ENCODE peak calls at places on chromosome 5, in six cellular contexts. N, S, E, U, A and X are unnamed samples.

GRCh38 chr5:71653119-71653518 is 66.0 kb upstream of the CARTPT start:
- DNase-seq in N (no peak), S (no peak), E (no peak), U (no peak), A (no peak), X (no peak)

GRCh38 chr5:132274050-132274869 is 16.8 kb downstream of the PDLIM4 start:
- DNase-seq in N (no peak), S (no peak), E (no peak), U (peak), A (no peak), X (no peak)

GRCh38 chr5:100731768-100732167 is 171.3 kb downstream of the ST8SIA4 start:
- DNase-seq in N (no peak), S (peak), E (no peak), U (no peak), A (no peak), X (no peak)

GRCh38 chr5:138369706-138370105 is 17.2 kb downstream of the KDM3B start:
- DNase-seq in N (no peak), S (no peak), E (no peak), U (no peak), A (no peak), X (no peak)

GRCh38 chr5:1404062-1404461 is 41.2 kb downstream of the SLC6A3 start:
- DNase-seq in N (peak), S (no peak), E (no peak), U (peak), A (no peak), X (no peak)

GRCh38 chr5:131373265-131373664 is 109.4 kb downstream of the CDC42SE2 start:
- DNase-seq in N (no peak), S (no peak), E (no peak), U (peak), A (no peak), X (no peak)

GRCh38 chr5:157952374-157952685 is 93.4 kb upstream of the CLINT1 start:
- DNase-seq in N (no peak), S (no peak), E (no peak), U (no peak), A (no peak), X (no peak)

GRCh38 chr5:101429241-101429640 is 526.2 kb upstream of the ST8SIA4 start:
- DNase-seq in N (no peak), S (no peak), E (no peak), U (no peak), A (no peak), X (no peak)

GRCh38 chr5:32280656-32281081 is 32.1 kb downstream of the MTMR12 start:
- DNase-seq in N (no peak), S (peak), E (no peak), U (no peak), A (no peak), X (no peak)

GRCh38 chr5:168438349-168438748 is 47.9 kb upstream of the RARS1 start:
- DNase-seq in N (no peak), S (no peak), E (no peak), U (no peak), A (no peak), X (no peak)

GRCh38 chr5:89457411-89458329 is 574.7 kb upstream of the MEF2C start:
- DNase-seq in N (no peak), S (no peak), E (no peak), U (no peak), A (no peak), X (peak)

GRCh38 chr5:170467000-170467707 is 36.7 kb upstream of the KCNIP1 start:
- DNase-seq in N (no peak), S (no peak), E (no peak), U (no peak), A (no peak), X (no peak)

GRCh38 chr5:174192901-174193300 is 147.4 kb downstream of the NSG2 start:
- DNase-seq in N (no peak), S (no peak), E (no peak), U (no peak), A (no peak), X (no peak)

GRCh38 chr5:173296737-173297676 is 31.2 kb downstream of the STC2 start:
- DNase-seq in N (no peak), S (no peak), E (peak), U (no peak), A (no peak), X (no peak)

GRCh38 chr5:135890296-135890695 is 5.3 kb downstream of the IL9 start:
- DNase-seq in N (no peak), S (no peak), E (no peak), U (no peak), A (no peak), X (no peak)

GRCh38 chr5:4879693-4880303 is 260.3 kb upstream of the ADAMTS16 start:
- DNase-seq in N (peak), S (no peak), E (peak), U (peak), A (peak), X (peak)

GRCh38 chr5:10354048-10354872 is 765 bp downstream of the MARCHF6 start:
- DNase-seq in N (peak), S (no peak), E (peak), U (peak), A (no peak), X (no peak)

GRCh38 chr5:153824909-153825308 is 213.8 kb downstream of the FAM114A2 start:
- DNase-seq in N (peak), S (no peak), E (no peak), U (no peak), A (peak), X (no peak)

GRCh38 chr5:50576686-50577256 is 89.7 kb upstream of the PARP8 start:
- DNase-seq in N (no peak), S (no peak), E (no peak), U (no peak), A (no peak), X (no peak)

GRCh38 chr5:37436146-37436934 is 57.2 kb downstream of the WDR70 start:
- DNase-seq in N (no peak), S (no peak), E (no peak), U (no peak), A (no peak), X (no peak)

GRCh38 chr5:37437716-37438115 is 58.6 kb downstream of the WDR70 start:
- DNase-seq in N (no peak), S (no peak), E (no peak), U (no peak), A (no peak), X (no peak)

DNA sequence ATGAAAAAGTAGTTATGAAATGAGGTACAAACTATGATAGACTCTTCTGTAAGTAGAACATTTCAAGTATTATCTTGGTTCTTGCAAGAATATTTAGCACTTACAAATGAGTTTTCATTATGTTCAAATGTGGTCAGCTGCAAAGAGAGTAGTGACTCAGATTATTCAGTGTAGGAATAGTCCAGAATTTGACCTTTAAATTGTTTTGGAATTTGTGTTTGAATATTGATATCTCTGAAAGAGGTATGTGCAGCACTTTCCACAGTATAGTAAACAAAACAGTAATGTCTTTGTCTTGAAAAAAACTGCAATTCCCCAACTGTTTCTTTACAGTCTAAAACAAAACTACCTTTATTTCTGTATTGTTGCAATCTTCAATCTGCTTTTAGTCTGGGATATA is 56.1 kb downstream of the WDR70 start:
- DNase-seq in N (no peak), S (no peak), E (peak), U (no peak), A (no peak), X (no peak)
- TF ChIP-seq ATF3 in N (no peak), S (no peak), E (no peak), U (no peak), A (no peak), X (no peak)

GRCh38 chr5:77748160-77748559 is 28.0 kb downstream of the TBCA start:
- DNase-seq in N (no peak), S (no peak), E (no peak), U (peak), A (no peak), X (no peak)

GRCh38 chr5:77751328-77752023 is 24.7 kb downstream of the TBCA start:
- DNase-seq in N (no peak), S (no peak), E (no peak), U (no peak), A (no peak), X (no peak)
- TF ChIP-seq ATF3 in N (no peak), S (no peak), E (no peak), U (no peak), A (no peak), X (no peak)

GRCh38 chr5:73901455-73901854 is 275.5 kb downstream of the ARHGEF28 start:
- DNase-seq in N (no peak), S (no peak), E (no peak), U (no peak), A (no peak), X (no peak)
- TF ChIP-seq ATF3 in N (no peak), S (no peak), E (no peak), U (no peak), A (no peak), X (no peak)

GRCh38 chr5:59040007-59040803 is 457.3 kb downstream of the RAB3C start:
- DNase-seq in N (no peak), S (no peak), E (no peak), U (no peak), A (no peak), X (no peak)
- TF ChIP-seq ATF3 in N (no peak), S (no peak), E (no peak), U (no peak), A (no peak), X (no peak)

DNA sequence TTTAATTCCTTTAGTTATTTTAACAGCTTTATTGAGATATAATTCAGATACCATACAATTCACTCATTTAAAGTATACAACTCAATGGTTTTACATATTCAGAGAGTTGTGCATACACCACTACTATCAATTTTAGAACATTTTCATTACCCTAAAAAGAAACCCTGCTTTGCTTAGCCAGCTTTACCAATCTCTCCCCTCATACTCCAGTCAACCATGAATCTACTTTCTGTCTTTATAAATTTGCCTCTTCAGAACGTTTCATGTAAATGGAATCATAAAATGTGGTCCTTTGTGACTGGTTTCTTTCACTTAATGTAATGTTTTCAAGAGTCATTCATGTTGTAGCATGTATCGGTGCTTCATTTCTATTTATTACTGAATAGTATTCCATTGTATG is 24.9 kb downstream of the NIM1K start:
- DNase-seq in N (no peak), S (no peak), E (no peak), U (no peak), A (no peak), X (no peak)
- TF ChIP-seq ATF3 in N (no peak), S (no peak), E (no peak), U (no peak), A (no peak), X (no peak)